ENCODE peak calls at places on chromosomes 7 and 10, in eight cellular contexts. F is fibroblast of the aortic adventitia, Y is right atrium auricular region, D is mucosa of descending colon, Q is iPS DF 6.9, N is right lobe of liver, L is sigmoid colon, R is heart left ventricle. O is an unnamed sample.

GRCh38 chr10:132654708-132655661 is 117.4 kb downstream of the INPP5A start:
- DNase-seq in F (peak), Y (no peak), D (peak), Q (peak), N (peak), L (no peak), R (no peak), O (peak)

GRCh38 chr7:134752006-134752760 is 27.3 kb upstream of the CALD1 start:
- DNase-seq in F (peak), Y (no peak), D (no peak), Q (no peak), N (no peak), L (no peak), R (no peak), O (no peak)

GRCh38 chr7:69399038-69399800 is 199.1 kb upstream of the AUTS2 start:
- DNase-seq in F (no peak), Y (no peak), D (no peak), Q (no peak), N (no peak), L (no peak), R (no peak), O (no peak)

GRCh38 chr10:132700168-132701098 is 85.5 kb downstream of the NKX6-2 start:
- DNase-seq in F (peak), Y (no peak), D (peak), Q (no peak), N (peak), L (peak), R (peak), O (no peak)

GRCh38 chr7:115099906-115100305 is 178.0 kb downstream of the MDFIC start:
- DNase-seq in F (peak), Y (no peak), D (no peak), Q (no peak), N (no peak), L (no peak), R (no peak), O (no peak)

GRCh38 chr10:3848768-3849643 is 64.0 kb upstream of the KLF6 start:
- DNase-seq in F (peak), Y (no peak), D (no peak), Q (no peak), N (no peak), L (no peak), R (no peak), O (no peak)

GRCh38 chr10:1183033-1183396 is 126.8 kb downstream of the WDR37 start:
- DNase-seq in F (no peak), Y (no peak), D (no peak), Q (no peak), N (peak), L (peak), R (no peak), O (no peak)

GRCh38 chr7:50450691-50451051 is 521 bp upstream of the FIGNL1 start:
- DNase-seq in F (no peak), Y (no peak), D (peak), Q (no peak), N (no peak), L (no peak), R (no peak), O (no peak)

GRCh38 chr7:79741684-79742083 is 288.2 kb upstream of the MAGI2 start:
- DNase-seq in F (peak), Y (no peak), D (no peak), Q (peak), N (no peak), L (no peak), R (no peak), O (no peak)

GRCh38 chr10:113496124-113496523 is 56.7 kb upstream of the HABP2 start:
- DNase-seq in F (no peak), Y (no peak), D (no peak), Q (no peak), N (no peak), L (no peak), R (no peak), O (no peak)

GRCh38 chr7:55483061-55483460 is 89.2 kb downstream of the VOPP1 start:
- DNase-seq in F (no peak), Y (peak), D (no peak), Q (no peak), N (no peak), L (no peak), R (no peak), O (no peak)

GRCh38 chr10:48468130-48468790 is 136.6 kb downstream of the ARHGAP22 start:
- DNase-seq in F (no peak), Y (no peak), D (no peak), Q (no peak), N (no peak), L (no peak), R (no peak), O (no peak)

GRCh38 chr10:48467669-48468068 is 137.2 kb downstream of the ARHGAP22 start:
- DNase-seq in F (no peak), Y (no peak), D (no peak), Q (no peak), N (no peak), L (no peak), R (no peak), O (no peak)

GRCh38 chr10:48464871-48465736 is 139.8 kb downstream of the ARHGAP22 start:
- DNase-seq in F (no peak), Y (no peak), D (peak), Q (no peak), N (no peak), L (no peak), R (peak), O (no peak)

GRCh38 chr10:48465860-48466521 is 138.9 kb downstream of the ARHGAP22 start:
- DNase-seq in F (no peak), Y (no peak), D (peak), Q (no peak), N (no peak), L (no peak), R (no peak), O (no peak)

GRCh38 chr10:48466611-48467240 is 138.1 kb downstream of the ARHGAP22 start:
- DNase-seq in F (no peak), Y (no peak), D (no peak), Q (no peak), N (no peak), L (no peak), R (no peak), O (no peak)
- H3K4me3 ChIP-seq in F (no peak), Y (no peak), D (no peak), Q (no peak), N (no peak), L (peak), R (no peak), O (no peak)

DNA sequence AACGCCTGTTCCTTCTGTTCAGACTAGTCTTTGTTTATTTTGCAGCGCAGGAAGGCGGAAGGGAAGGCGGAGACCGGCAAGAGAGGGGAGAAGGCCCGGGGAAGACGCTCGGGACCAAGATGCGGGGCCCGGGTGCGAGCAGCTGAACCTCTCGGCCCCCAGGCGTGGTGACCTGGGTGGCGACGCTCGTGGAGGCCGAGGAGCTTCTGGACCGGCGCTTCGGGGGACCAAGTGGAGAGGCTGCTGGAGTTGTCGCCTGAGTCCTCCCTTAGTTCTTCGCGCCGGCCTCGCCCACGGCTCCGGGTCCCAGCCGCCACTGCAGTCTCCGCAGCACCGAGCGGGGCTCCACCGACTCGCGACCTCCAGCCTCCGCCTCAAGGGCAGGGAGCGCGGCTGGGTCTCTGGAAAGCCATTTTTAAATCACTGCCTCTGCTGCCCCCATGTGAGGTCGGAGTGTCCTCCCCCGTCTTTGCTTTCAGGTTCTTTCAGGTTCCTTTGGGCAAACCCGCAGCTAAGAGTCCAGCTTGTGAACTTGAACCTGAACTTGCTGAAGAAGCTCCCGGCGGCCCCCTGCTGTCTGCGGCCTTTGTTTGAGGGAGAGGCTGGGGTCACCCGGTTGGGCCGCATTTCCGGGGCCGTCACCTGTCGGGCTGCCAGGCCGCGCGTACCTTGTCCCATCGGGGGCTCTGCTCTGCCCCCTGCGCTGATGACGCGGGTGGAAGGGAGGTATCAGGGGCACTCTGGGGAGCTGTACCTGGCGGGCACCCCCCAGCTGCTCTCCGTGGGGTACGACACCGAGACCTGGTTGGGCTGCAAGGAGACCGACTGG is 136.0 kb downstream of the KIF20B start:
- DNase-seq in F (peak), Y (no peak), D (peak), Q (no peak), N (peak), L (peak), R (peak), O (peak)
- H3K4me3 ChIP-seq in F (peak), Y (peak), D (peak), Q (no peak), N (peak), L (peak), R (peak), O (peak)

DNA sequence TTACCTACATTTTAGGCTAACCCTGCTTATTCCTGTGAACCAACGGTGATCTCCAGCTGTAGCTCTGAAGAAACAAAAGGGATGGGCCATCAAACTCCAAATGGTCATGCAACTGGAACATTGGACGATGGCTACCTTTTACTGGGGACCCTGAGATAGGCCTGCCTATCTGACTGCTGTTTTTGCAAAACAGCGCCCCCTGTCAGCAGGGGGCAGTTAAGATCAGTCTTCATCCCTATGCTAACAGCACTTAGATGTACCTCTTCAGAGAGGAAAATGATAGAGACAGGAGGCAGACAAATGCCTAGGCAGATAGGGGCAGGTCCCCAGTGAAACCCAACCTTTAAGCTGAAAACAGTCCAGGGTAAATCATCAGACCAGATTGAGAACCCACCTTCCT is 1085.4 kb upstream of the SORCS1 start:
- DNase-seq in F (no peak), Y (no peak), D (no peak), Q (no peak), N (no peak), L (no peak), R (no peak), O (no peak)
- H3K4me3 ChIP-seq in F (no peak), Y (no peak), D (no peak), Q (no peak), N (no peak), L (no peak), R (no peak), O (no peak)

GRCh38 chr7:44639701-44640321 is 33.4 kb downstream of the OGDH start:
- DNase-seq in F (peak), Y (peak), D (peak), Q (no peak), N (no peak), L (no peak), R (no peak), O (no peak)
- H3K4me3 ChIP-seq in F (peak), Y (no peak), D (no peak), Q (no peak), N (no peak), L (no peak), R (no peak), O (peak)

GRCh38 chr7:77413861-77414424 is 2.2 kb downstream of the GSAP start:
- DNase-seq in F (peak), Y (no peak), D (no peak), Q (no peak), N (no peak), L (no peak), R (no peak), O (no peak)
- H3K4me3 ChIP-seq in F (no peak), Y (no peak), D (no peak), Q (no peak), N (no peak), L (no peak), R (no peak), O (no peak)

GRCh38 chr7:36262286-36262685 is 109.2 kb downstream of the EEPD1 start:
- DNase-seq in F (no peak), Y (no peak), D (no peak), Q (no peak), N (no peak), L (no peak), R (no peak), O (no peak)

GRCh38 chr7:36261019-36261754 is 108.1 kb downstream of the EEPD1 start:
- DNase-seq in F (peak), Y (no peak), D (no peak), Q (no peak), N (no peak), L (no peak), R (no peak), O (no peak)

GRCh38 chr7:36264917-36265292 is 111.9 kb downstream of the EEPD1 start:
- DNase-seq in F (no peak), Y (no peak), D (no peak), Q (no peak), N (no peak), L (peak), R (no peak), O (no peak)

GRCh38 chr7:36264123-36264916 is 111.3 kb downstream of the EEPD1 start:
- DNase-seq in F (peak), Y (no peak), D (no peak), Q (no peak), N (no peak), L (peak), R (no peak), O (peak)

GRCh38 chr7:36262706-36263484 is 109.8 kb downstream of the EEPD1 start:
- DNase-seq in F (no peak), Y (no peak), D (no peak), Q (no peak), N (no peak), L (no peak), R (no peak), O (no peak)
- H3K4me3 ChIP-seq in F (no peak), Y (no peak), D (no peak), Q (no peak), N (no peak), L (no peak), R (no peak), O (no peak)

DNA sequence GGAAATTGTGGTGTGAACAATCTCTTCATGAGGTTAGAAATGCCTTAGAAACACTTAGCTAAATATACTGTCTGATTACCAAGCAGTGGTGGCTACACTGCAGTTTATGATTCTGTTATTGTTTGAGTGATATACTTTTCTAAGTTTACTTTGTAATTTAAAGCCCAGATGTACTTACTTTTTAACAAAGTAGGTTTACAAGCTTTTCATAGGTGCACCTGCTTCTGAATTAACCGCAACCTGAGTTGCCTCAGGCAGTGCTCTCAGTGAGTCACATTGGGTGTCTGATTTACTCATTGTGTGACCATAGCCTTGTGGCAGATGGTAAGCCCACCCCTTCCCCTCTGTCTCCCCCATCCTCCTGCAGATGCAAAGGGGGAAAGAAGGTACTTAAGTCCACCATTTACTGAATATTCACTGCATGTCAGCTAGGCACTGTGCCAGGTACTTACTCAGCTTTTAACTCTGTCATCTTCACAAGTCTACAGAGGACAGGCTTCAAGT is 9.0 kb downstream of the MTURN start:
- DNase-seq in F (peak), Y (no peak), D (no peak), Q (no peak), N (no peak), L (no peak), R (no peak), O (no peak)
- H3K4me3 ChIP-seq in F (no peak), Y (no peak), D (no peak), Q (no peak), N (no peak), L (no peak), R (no peak), O (no peak)

DNA sequence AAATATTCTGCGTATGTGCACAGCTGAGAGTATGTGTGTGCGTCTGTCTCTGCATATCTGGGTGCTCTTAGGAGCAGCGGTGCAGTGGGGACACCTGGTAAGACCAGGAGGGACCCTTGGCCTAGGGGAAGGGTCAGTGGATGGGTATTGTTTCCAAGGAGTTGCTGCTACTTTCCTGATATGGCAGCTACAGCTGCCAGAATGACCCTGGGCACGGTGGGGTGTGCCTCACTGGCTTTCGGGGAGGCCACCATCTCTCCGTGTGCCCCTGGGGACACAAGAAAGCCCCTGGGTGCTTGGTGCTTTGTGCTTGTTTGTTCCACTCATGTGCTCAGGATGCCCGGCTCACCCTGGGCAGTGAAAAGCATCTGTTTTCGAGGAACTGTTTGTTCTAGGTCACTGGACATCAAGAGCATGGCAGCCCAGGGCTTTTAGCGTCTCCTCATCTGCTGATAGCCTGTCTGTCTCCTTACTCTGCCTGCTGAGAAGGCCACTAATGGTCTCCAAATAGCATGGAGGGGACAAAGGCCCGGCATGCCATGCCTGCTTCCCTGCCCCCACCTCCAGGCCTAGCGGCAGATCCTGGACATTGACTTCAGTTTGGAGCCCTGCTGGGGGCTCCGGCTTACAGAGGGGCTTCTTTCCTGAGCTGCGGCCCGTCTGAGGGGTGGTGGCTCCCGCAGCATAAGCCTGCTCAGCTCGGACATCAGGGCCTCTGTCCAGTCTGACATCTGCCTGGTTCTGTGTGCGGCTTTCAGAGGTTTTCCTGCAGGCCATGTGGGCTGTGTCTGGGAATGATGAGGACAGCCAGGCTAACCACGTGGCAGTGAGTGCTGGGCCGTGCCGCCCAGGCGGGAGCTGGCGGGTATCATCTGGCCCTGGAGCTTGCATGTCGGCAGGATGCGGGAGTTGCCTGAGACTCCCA is 8.9 kb downstream of the PFKFB3 start:
- DNase-seq in F (peak), Y (no peak), D (no peak), Q (no peak), N (no peak), L (peak), R (peak), O (no peak)
- H3K4me3 ChIP-seq in F (peak), Y (no peak), D (no peak), Q (no peak), N (no peak), L (peak), R (no peak), O (no peak)

O was measured in GM06990.